ENCODE peak calls at places on chromosomes 16 and 17, in seven cellular contexts. K is stimulated activated CD4-positive, alpha-beta T cell treated with anti-CD3 and anti-CD28 coated beads, Interleukin-4, amount 100 ng/mL, for 48 hours; F is RWPE1; V is A172; C is fibroblast of lung; X is NCI-H1105 treated with DMSO at 0.1 percent for 48 hours; W is WTC11. B is an unnamed sample.

GRCh38 chr17:5540321-5540720 is 44.0 kb downstream of the NLRP1 start:
- DNase-seq in K (no peak), F (no peak), V (no peak), C (no peak), X (no peak), W (no peak), B (no peak)

GRCh38 chr16:54944002-54944401 is 13.3 kb downstream of the IRX5 start:
- DNase-seq in K (no peak), F (no peak), V (no peak), C (no peak), X (no peak), W (no peak), B (no peak)

GRCh38 chr17:20955437-20956323 is 87.1 kb downstream of the USP22 start:
- DNase-seq in K (no peak), F (no peak), V (peak; percentile 14), C (peak; percentile 47), X (no peak), W (no peak), B (no peak)

GRCh38 chr17:47199627-47200324 is 9.4 kb upstream of the MYL4 start:
- DNase-seq in K (no peak), F (no peak), V (no peak), C (no peak), X (no peak), W (no peak), B (no peak)

GRCh38 chr16:65095090-65095728 is 26.7 kb downstream of the CDH11 start:
- DNase-seq in K (no peak), F (no peak), V (no peak), C (no peak), X (no peak), W (no peak), B (no peak)

GRCh38 chr17:59330314-59330942 is 1.0 kb upstream of the YPEL2 start:
- DNase-seq in K (no peak), F (no peak), V (no peak), C (no peak), X (no peak), W (peak; percentile 19), B (no peak)

GRCh38 chr16:72061564-72061963 is 1.5 kb upstream of the HPR start:
- DNase-seq in K (no peak), F (no peak), V (no peak), C (no peak), X (no peak), W (no peak), B (no peak)

GRCh38 chr17:77881545-77881944 is 77.0 kb upstream of the TNRC6C start:
- DNase-seq in K (peak; percentile 38), F (no peak), V (peak; percentile 85), C (peak; percentile 26), X (no peak), W (no peak), B (peak; percentile 40)

GRCh38 chr16:55471448-55472097 is 7.4 kb upstream of the MMP2 start:
- DNase-seq in K (no peak), F (peak; percentile 52), V (peak; percentile 95), C (peak; percentile 85), X (no peak), W (no peak), B (peak; percentile 50)

GRCh38 chr16:67668495-67669157 is 2.0 kb downstream of the C16orf86 start:
- DNase-seq in K (no peak), F (no peak), V (no peak), C (no peak), X (no peak), W (no peak), B (no peak)

GRCh38 chr16:65012357-65012756 is 109.5 kb downstream of the CDH11 start:
- DNase-seq in K (no peak), F (no peak), V (peak; percentile 6), C (peak; percentile 34), X (no peak), W (no peak), B (no peak)

GRCh38 chr16:70465999-70466811 is 11.8 kb downstream of the FCSK start:
- DNase-seq in K (no peak), F (no peak), V (no peak), C (no peak), X (no peak), W (no peak), B (no peak)

GRCh38 chr17:38867179-38867994 is 2.5 kb upstream of the LASP1 start:
- DNase-seq in K (peak; percentile 70), F (no peak), V (peak; percentile 77), C (peak; percentile 79), X (peak; percentile 87), W (peak; percentile 65), B (peak; percentile 50)

GRCh38 chr16:70579648-70580630 is 56.3 kb downstream of the SF3B3 start:
- DNase-seq in K (no peak), F (no peak), V (no peak), C (no peak), X (no peak), W (no peak), B (no peak)

GRCh38 chr17:49078248-49078647 is 54.3 kb upstream of the B4GALNT2 start:
- DNase-seq in K (no peak), F (no peak), V (no peak), C (no peak), X (no peak), W (no peak), B (no peak)

GRCh38 chr17:1882836-1883235 is 53.0 kb downstream of the RPA1 start:
- DNase-seq in K (no peak), F (peak; percentile 26), V (peak; percentile 36), C (peak; percentile 55), X (peak; percentile 7), W (peak; percentile 41), B (peak; percentile 11)

GRCh38 chr17:27985736-27986394 is 56.6 kb upstream of the NLK start:
- DNase-seq in K (no peak), F (no peak), V (no peak), C (no peak), X (no peak), W (no peak), B (no peak)

GRCh38 chr16:17228048-17228707 is 242.6 kb downstream of the XYLT1 start:
- DNase-seq in K (no peak), F (no peak), V (no peak), C (no peak), X (no peak), W (no peak), B (no peak)

GRCh38 chr17:66025551-66025950 is 166.4 kb downstream of the CEP112 start:
- DNase-seq in K (no peak), F (no peak), V (no peak), C (no peak), X (no peak), W (no peak), B (peak; percentile 67)

GRCh38 chr16:57265850-57266530 is 18.5 kb downstream of the PLLP start:
- DNase-seq in K (no peak), F (peak; percentile 81), V (peak; percentile 54), C (no peak), X (no peak), W (no peak), B (no peak)

GRCh38 chr16:10619271-10619849 is 39.0 kb upstream of the EMP2 start:
- DNase-seq in K (peak; percentile 5), F (peak; percentile 59), V (no peak), C (no peak), X (no peak), W (peak; percentile 46), B (no peak)

GRCh38 chr17:66364508-66365203 is 62.2 kb downstream of the PRKCA start:
- DNase-seq in K (no peak), F (no peak), V (no peak), C (no peak), X (no peak), W (no peak), B (no peak)

GRCh38 chr17:29039764-29040598 is 3.0 kb upstream of the PIPOX start:
- DNase-seq in K (no peak), F (peak; percentile 31), V (peak; percentile 87), C (peak; percentile 5), X (no peak), W (no peak), B (peak; percentile 61)

GRCh38 chr16:52320930-52321439 is 226.0 kb downstream of the TOX3 start:
- DNase-seq in K (no peak), F (no peak), V (no peak), C (no peak), X (no peak), W (no peak), B (no peak)

GRCh38 chr16:27315333-27316037 is 1.7 kb downstream of the IL4R start:
- DNase-seq in K (peak; percentile 57), F (peak; percentile 93), V (peak; percentile 83), C (peak; percentile 36), X (no peak), W (peak; percentile 19), B (no peak)